ENCODE peak calls at places on chromosome 12, in ten cellular contexts. One of them, this sample, is unnamed.

GRCh38 chr12:40107803-40108620 is 2.1 kb upstream of the SLC2A13 start:
- DNase-seq in gastrocnemius medialis: no peak
- DNase-seq in endothelial cell of umbilical vein: no peak
- DNase-seq in brain microvascular endothelial cell: no peak
- DNase-seq in astrocyte: no peak
- DNase-seq in SJSA1: no peak
- DNase-seq in heart right ventricle: no peak
- DNase-seq in CD8-positive, alpha-beta memory T cell: no peak
- DNase-seq in psoas muscle: no peak
- DNase-seq in lower lobe of right lung: peak; percentile 40
- DNase-seq in this sample: peak; percentile 52

GRCh38 chr12:119804011-119804641 is 73.0 kb downstream of the CIT start:
- DNase-seq in gastrocnemius medialis: peak; percentile 67
- DNase-seq in endothelial cell of umbilical vein: peak; percentile 71
- DNase-seq in brain microvascular endothelial cell: peak; percentile 66
- DNase-seq in astrocyte: peak; percentile 57
- DNase-seq in SJSA1: peak; percentile 75
- DNase-seq in heart right ventricle: peak; percentile 47
- DNase-seq in CD8-positive, alpha-beta memory T cell: no peak
- DNase-seq in psoas muscle: peak; percentile 87
- DNase-seq in lower lobe of right lung: peak; percentile 55
- DNase-seq in this sample: peak; percentile 79

GRCh38 chr12:40063424-40063823 is 42.5 kb downstream of the SLC2A13 start:
- DNase-seq in gastrocnemius medialis: no peak
- DNase-seq in endothelial cell of umbilical vein: no peak
- DNase-seq in brain microvascular endothelial cell: no peak
- DNase-seq in astrocyte: peak; percentile 34
- DNase-seq in SJSA1: no peak
- DNase-seq in heart right ventricle: peak; percentile 54
- DNase-seq in CD8-positive, alpha-beta memory T cell: no peak
- DNase-seq in psoas muscle: no peak
- DNase-seq in lower lobe of right lung: no peak
- DNase-seq in this sample: peak; percentile 47

GRCh38 chr12:31557707-31558106 is 33.2 kb downstream of the DENND5B start:
- DNase-seq in gastrocnemius medialis: no peak
- DNase-seq in endothelial cell of umbilical vein: no peak
- DNase-seq in brain microvascular endothelial cell: no peak
- DNase-seq in astrocyte: no peak
- DNase-seq in SJSA1: no peak
- DNase-seq in heart right ventricle: no peak
- DNase-seq in CD8-positive, alpha-beta memory T cell: no peak
- DNase-seq in psoas muscle: no peak
- DNase-seq in lower lobe of right lung: no peak
- DNase-seq in this sample: no peak

GRCh38 chr12:1171657-1172056 is 180.6 kb downstream of the ERC1 start:
- DNase-seq in gastrocnemius medialis: no peak
- DNase-seq in endothelial cell of umbilical vein: peak; percentile 94
- DNase-seq in brain microvascular endothelial cell: no peak
- DNase-seq in astrocyte: peak; percentile 7
- DNase-seq in SJSA1: no peak
- DNase-seq in heart right ventricle: no peak
- DNase-seq in CD8-positive, alpha-beta memory T cell: no peak
- DNase-seq in psoas muscle: no peak
- DNase-seq in lower lobe of right lung: no peak
- DNase-seq in this sample: no peak

GRCh38 chr12:102618197-102618897 is 138.0 kb upstream of the IGF1 start:
- DNase-seq in gastrocnemius medialis: peak; percentile 46
- DNase-seq in endothelial cell of umbilical vein: no peak
- DNase-seq in brain microvascular endothelial cell: no peak
- DNase-seq in astrocyte: no peak
- DNase-seq in SJSA1: no peak
- DNase-seq in heart right ventricle: peak; percentile 21
- DNase-seq in CD8-positive, alpha-beta memory T cell: no peak
- DNase-seq in psoas muscle: peak; percentile 63
- DNase-seq in lower lobe of right lung: no peak
- DNase-seq in this sample: no peak

GRCh38 chr12:50603817-50604639 is 99.2 kb downstream of the DIP2B start:
- DNase-seq in gastrocnemius medialis: no peak
- DNase-seq in endothelial cell of umbilical vein: peak; percentile 40
- DNase-seq in brain microvascular endothelial cell: peak; percentile 32
- DNase-seq in astrocyte: peak; percentile 89
- DNase-seq in SJSA1: no peak
- DNase-seq in heart right ventricle: no peak
- DNase-seq in CD8-positive, alpha-beta memory T cell: no peak
- DNase-seq in psoas muscle: no peak
- DNase-seq in lower lobe of right lung: no peak
- DNase-seq in this sample: peak; percentile 49

GRCh38 chr12:117189725-117190209 is 503 bp downstream of the FBXO21 start:
- DNase-seq in gastrocnemius medialis: no peak
- DNase-seq in endothelial cell of umbilical vein: peak; percentile 44
- DNase-seq in brain microvascular endothelial cell: peak; percentile 33
- DNase-seq in astrocyte: peak; percentile 12
- DNase-seq in SJSA1: peak; percentile 53
- DNase-seq in heart right ventricle: peak; percentile 12
- DNase-seq in CD8-positive, alpha-beta memory T cell: peak; percentile 24
- DNase-seq in psoas muscle: peak; percentile 55
- DNase-seq in lower lobe of right lung: peak; percentile 57
- DNase-seq in this sample: peak; percentile 48

GRCh38 chr12:101204598-101205304 is 5.3 kb downstream of the SLC5A8 start:
- DNase-seq in gastrocnemius medialis: no peak
- DNase-seq in endothelial cell of umbilical vein: no peak
- DNase-seq in brain microvascular endothelial cell: no peak
- DNase-seq in astrocyte: no peak
- DNase-seq in SJSA1: no peak
- DNase-seq in heart right ventricle: no peak
- DNase-seq in CD8-positive, alpha-beta memory T cell: no peak
- DNase-seq in psoas muscle: no peak
- DNase-seq in lower lobe of right lung: no peak
- DNase-seq in this sample: no peak

GRCh38 chr12:147242-147641 is 66.7 kb downstream of the SLC6A12 start:
- DNase-seq in gastrocnemius medialis: no peak
- DNase-seq in endothelial cell of umbilical vein: no peak
- DNase-seq in brain microvascular endothelial cell: no peak
- DNase-seq in astrocyte: no peak
- DNase-seq in SJSA1: no peak
- DNase-seq in heart right ventricle: no peak
- DNase-seq in CD8-positive, alpha-beta memory T cell: no peak
- DNase-seq in psoas muscle: peak; percentile 19
- DNase-seq in lower lobe of right lung: no peak
- DNase-seq in this sample: no peak

GRCh38 chr12:89731614-89732013 is 23.0 kb upstream of the ATP2B1 start:
- DNase-seq in gastrocnemius medialis: peak; percentile 27
- DNase-seq in endothelial cell of umbilical vein: no peak
- DNase-seq in brain microvascular endothelial cell: peak; percentile 65
- DNase-seq in astrocyte: peak; percentile 48
- DNase-seq in SJSA1: no peak
- DNase-seq in heart right ventricle: no peak
- DNase-seq in CD8-positive, alpha-beta memory T cell: no peak
- DNase-seq in psoas muscle: no peak
- DNase-seq in lower lobe of right lung: no peak
- DNase-seq in this sample: peak; percentile 40

GRCh38 chr12:7096006-7096903 is 4.0 kb upstream of the C1R start:
- DNase-seq in gastrocnemius medialis: no peak
- DNase-seq in endothelial cell of umbilical vein: no peak
- DNase-seq in brain microvascular endothelial cell: no peak
- DNase-seq in astrocyte: no peak
- DNase-seq in SJSA1: no peak
- DNase-seq in heart right ventricle: no peak
- DNase-seq in CD8-positive, alpha-beta memory T cell: no peak
- DNase-seq in psoas muscle: no peak
- DNase-seq in lower lobe of right lung: no peak
- DNase-seq in this sample: no peak

DNA sequence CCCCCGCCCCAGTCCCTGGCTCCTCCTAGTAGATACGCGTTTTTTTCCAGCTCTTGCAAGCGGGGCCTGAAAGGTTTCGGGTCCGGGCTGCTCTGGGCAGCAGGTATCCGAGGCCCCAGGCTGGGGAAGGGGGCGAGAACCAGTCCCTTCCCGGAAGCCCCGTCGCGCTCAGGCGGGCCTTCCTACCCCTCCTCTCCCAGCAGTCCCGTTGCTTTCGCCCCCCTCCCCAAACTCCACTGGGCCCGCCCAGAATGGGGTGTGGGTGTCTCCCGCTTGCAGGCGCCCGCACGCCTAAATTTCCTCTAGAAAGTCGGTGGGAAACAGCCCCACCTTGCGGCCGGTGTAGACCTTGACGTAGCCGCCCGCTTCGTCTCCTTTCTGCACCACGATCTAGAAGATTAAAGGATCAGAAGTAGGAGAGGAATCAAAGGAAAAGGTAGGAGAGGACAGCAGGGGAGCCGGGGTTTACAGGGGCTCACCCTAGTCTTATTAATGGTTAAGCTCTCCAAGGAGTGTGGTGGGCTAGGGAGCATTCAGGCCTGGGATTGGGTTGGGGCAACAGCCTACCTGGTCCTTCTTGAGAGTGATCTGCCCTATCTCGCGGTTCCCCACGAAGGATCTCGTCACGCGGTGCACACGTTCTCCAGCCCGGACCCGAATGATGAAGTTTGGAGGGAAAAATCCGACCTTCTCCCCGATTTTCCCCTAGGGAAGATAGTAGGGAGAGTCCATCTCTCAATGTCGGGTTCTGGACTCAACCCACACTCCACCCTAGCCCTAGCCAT is 7.3 kb downstream of the STAC3 start:
- DNase-seq in gastrocnemius medialis: peak; percentile 50
- DNase-seq in endothelial cell of umbilical vein: peak; percentile 68
- DNase-seq in brain microvascular endothelial cell: peak; percentile 72
- DNase-seq in astrocyte: no peak
- DNase-seq in SJSA1: peak; percentile 72
- DNase-seq in heart right ventricle: peak; percentile 78
- DNase-seq in CD8-positive, alpha-beta memory T cell: peak; percentile 67
- DNase-seq in psoas muscle: peak; percentile 86
- DNase-seq in lower lobe of right lung: peak; percentile 88
- DNase-seq in this sample: peak; percentile 72
- H3K4me3 ChIP-seq in gastrocnemius medialis: peak overlapping the region; percentile 44
- H3K4me3 ChIP-seq in endothelial cell of umbilical vein: no peak overlapping the region
- H3K4me3 ChIP-seq in brain microvascular endothelial cell: peak overlapping the region; percentile 22
- H3K4me3 ChIP-seq in astrocyte: no peak overlapping the region
- H3K4me3 ChIP-seq in SJSA1: peak overlapping the region; percentile 24
- H3K4me3 ChIP-seq in heart right ventricle: peak overlapping the region; percentile 47
- H3K4me3 ChIP-seq in CD8-positive, alpha-beta memory T cell: peak overlapping the region; percentile 54
- H3K4me3 ChIP-seq in psoas muscle: peak overlapping the region; percentile 56
- H3K4me3 ChIP-seq in lower lobe of right lung: peak overlapping the region; percentile 36
- H3K4me3 ChIP-seq in this sample: no peak overlapping the region

GRCh38 chr12:109932878-109933503 is 32.9 kb downstream of the TCHP start:
- DNase-seq in gastrocnemius medialis: no peak
- DNase-seq in endothelial cell of umbilical vein: no peak
- DNase-seq in brain microvascular endothelial cell: no peak
- DNase-seq in astrocyte: no peak
- DNase-seq in SJSA1: no peak
- DNase-seq in heart right ventricle: peak; percentile 72
- DNase-seq in CD8-positive, alpha-beta memory T cell: no peak
- DNase-seq in psoas muscle: no peak
- DNase-seq in lower lobe of right lung: peak; percentile 55
- DNase-seq in this sample: peak; percentile 33
- H3K27ac ChIP-seq in gastrocnemius medialis: no peak overlapping the region
- H3K27ac ChIP-seq in endothelial cell of umbilical vein: no peak overlapping the region
- H3K27ac ChIP-seq in brain microvascular endothelial cell: no peak overlapping the region
- H3K27ac ChIP-seq in astrocyte: no peak overlapping the region
- H3K27ac ChIP-seq in SJSA1: no peak overlapping the region
- H3K27ac ChIP-seq in heart right ventricle: peak overlapping the region; percentile 36
- H3K27ac ChIP-seq in CD8-positive, alpha-beta memory T cell: no peak overlapping the region
- H3K27ac ChIP-seq in psoas muscle: no peak overlapping the region
- H3K27ac ChIP-seq in lower lobe of right lung: peak overlapping the region; percentile 37
- H3K27ac ChIP-seq in this sample: no peak overlapping the region

GRCh38 chr12:75650100-75650499 is 138.7 kb upstream of the KRR1 start:
- DNase-seq in gastrocnemius medialis: no peak
- DNase-seq in endothelial cell of umbilical vein: no peak
- DNase-seq in brain microvascular endothelial cell: no peak
- DNase-seq in astrocyte: no peak
- DNase-seq in SJSA1: no peak
- DNase-seq in heart right ventricle: no peak
- DNase-seq in CD8-positive, alpha-beta memory T cell: no peak
- DNase-seq in psoas muscle: no peak
- DNase-seq in lower lobe of right lung: no peak
- DNase-seq in this sample: no peak

GRCh38 chr12:75650989-75651695 is 139.7 kb upstream of the KRR1 start:
- DNase-seq in gastrocnemius medialis: no peak
- DNase-seq in endothelial cell of umbilical vein: no peak
- DNase-seq in brain microvascular endothelial cell: peak; percentile 81
- DNase-seq in astrocyte: peak; percentile 95
- DNase-seq in SJSA1: no peak
- DNase-seq in heart right ventricle: peak; percentile 11
- DNase-seq in CD8-positive, alpha-beta memory T cell: no peak
- DNase-seq in psoas muscle: no peak
- DNase-seq in lower lobe of right lung: no peak
- DNase-seq in this sample: no peak

GRCh38 chr12:75644472-75645072 is 133.2 kb upstream of the KRR1 start:
- DNase-seq in gastrocnemius medialis: no peak
- DNase-seq in endothelial cell of umbilical vein: no peak
- DNase-seq in brain microvascular endothelial cell: no peak
- DNase-seq in astrocyte: no peak
- DNase-seq in SJSA1: no peak
- DNase-seq in heart right ventricle: no peak
- DNase-seq in CD8-positive, alpha-beta memory T cell: no peak
- DNase-seq in psoas muscle: no peak
- DNase-seq in lower lobe of right lung: no peak
- DNase-seq in this sample: no peak

GRCh38 chr12:75646329-75646940 is 135.0 kb upstream of the KRR1 start:
- DNase-seq in gastrocnemius medialis: no peak
- DNase-seq in endothelial cell of umbilical vein: no peak
- DNase-seq in brain microvascular endothelial cell: peak; percentile 74
- DNase-seq in astrocyte: no peak
- DNase-seq in SJSA1: no peak
- DNase-seq in heart right ventricle: peak; percentile 18
- DNase-seq in CD8-positive, alpha-beta memory T cell: no peak
- DNase-seq in psoas muscle: no peak
- DNase-seq in lower lobe of right lung: no peak
- DNase-seq in this sample: no peak

DNA sequence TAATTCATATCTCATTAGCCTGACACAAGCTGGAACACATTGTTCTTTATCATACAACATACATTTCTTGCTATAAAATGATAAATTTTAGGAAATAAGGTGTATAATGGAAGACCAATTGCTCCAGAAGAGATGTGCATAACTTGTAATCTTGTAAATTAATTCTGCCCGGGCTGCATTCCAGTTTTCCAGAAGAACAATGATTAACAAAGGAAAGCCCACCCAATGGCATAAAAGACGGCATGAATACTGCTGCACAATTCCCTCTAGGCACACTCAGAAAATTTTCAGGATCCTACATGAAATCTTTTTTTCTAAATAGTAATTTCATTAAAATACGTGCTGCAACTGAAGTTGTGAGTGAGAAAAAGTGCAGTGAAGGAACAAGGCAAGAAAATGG is 137.4 kb upstream of the KRR1 start:
- DNase-seq in gastrocnemius medialis: no peak
- DNase-seq in endothelial cell of umbilical vein: no peak
- DNase-seq in brain microvascular endothelial cell: no peak
- DNase-seq in astrocyte: no peak
- DNase-seq in SJSA1: no peak
- DNase-seq in heart right ventricle: no peak
- DNase-seq in CD8-positive, alpha-beta memory T cell: no peak
- DNase-seq in psoas muscle: no peak
- DNase-seq in lower lobe of right lung: no peak
- DNase-seq in this sample: no peak
- H3K4me3 ChIP-seq in gastrocnemius medialis: no peak overlapping the region
- H3K4me3 ChIP-seq in endothelial cell of umbilical vein: no peak overlapping the region
- H3K4me3 ChIP-seq in brain microvascular endothelial cell: no peak overlapping the region
- H3K4me3 ChIP-seq in astrocyte: no peak overlapping the region
- H3K4me3 ChIP-seq in SJSA1: no peak overlapping the region
- H3K4me3 ChIP-seq in heart right ventricle: no peak overlapping the region
- H3K4me3 ChIP-seq in CD8-positive, alpha-beta memory T cell: no peak overlapping the region
- H3K4me3 ChIP-seq in psoas muscle: no peak overlapping the region
- H3K4me3 ChIP-seq in lower lobe of right lung: no peak overlapping the region
- H3K4me3 ChIP-seq in this sample: no peak overlapping the region

GRCh38 chr12:123075591-123076171 is 75.2 kb downstream of the PITPNM2 start:
- DNase-seq in gastrocnemius medialis: no peak
- DNase-seq in endothelial cell of umbilical vein: no peak
- DNase-seq in brain microvascular endothelial cell: no peak
- DNase-seq in astrocyte: peak; percentile 46
- DNase-seq in SJSA1: no peak
- DNase-seq in heart right ventricle: no peak
- DNase-seq in CD8-positive, alpha-beta memory T cell: peak; percentile 77
- DNase-seq in psoas muscle: no peak
- DNase-seq in lower lobe of right lung: peak; percentile 59
- DNase-seq in this sample: no peak
- H3K27ac ChIP-seq in gastrocnemius medialis: no peak overlapping the region
- H3K27ac ChIP-seq in endothelial cell of umbilical vein: no peak overlapping the region
- H3K27ac ChIP-seq in brain microvascular endothelial cell: no peak overlapping the region
- H3K27ac ChIP-seq in astrocyte: no peak overlapping the region
- H3K27ac ChIP-seq in SJSA1: no peak overlapping the region
- H3K27ac ChIP-seq in heart right ventricle: peak overlapping the region; percentile 81
- H3K27ac ChIP-seq in CD8-positive, alpha-beta memory T cell: peak overlapping the region; percentile 29
- H3K27ac ChIP-seq in psoas muscle: no peak overlapping the region
- H3K27ac ChIP-seq in lower lobe of right lung: peak overlapping the region; percentile 58
- H3K27ac ChIP-seq in this sample: no peak overlapping the region